ENCODE peak calls at places on chromosome 1, in eight cellular contexts. Y is tibial artery, F is upper lobe of right lung, V is dorsolateral prefrontal cortex, Z is A549, W is H1, P is cardiac muscle cell, E is breast epithelium. G is an unnamed sample.

GRCh38 chr1:54153548-54154439 is 994 bp upstream of the CDCP2 start:
- DNase-seq in V (no peak), P (peak; percentile 88), Y (peak; percentile 90), W (peak; percentile 66), F (no peak), Z (no peak), E (peak; percentile 71), G (peak; percentile 57)

GRCh38 chr1:24047101-24047459 is 64.9 kb downstream of the MYOM3 start:
- DNase-seq in E (no peak), F (peak; percentile 60), W (no peak), Z (peak; percentile 73), V (no peak), Y (peak; percentile 86), P (peak; percentile 69), G (peak; percentile 77)

GRCh38 chr1:33094971-33095604 is 14.1 kb downstream of the AZIN2 start:
- DNase-seq in F (no peak), W (peak; percentile 93), E (peak; percentile 55), P (peak; percentile 83), Y (no peak), Z (peak; percentile 65), V (no peak), G (peak; percentile 56)

GRCh38 chr1:53891678-53892077 is 2.1 kb upstream of the YIPF1 start:
- DNase-seq in E (no peak), W (no peak), P (no peak), Z (no peak), Y (no peak), V (no peak), F (no peak), G (no peak)

GRCh38 chr1:22828151-22828817 is 117.6 kb downstream of the EPHB2 start:
- DNase-seq in F (no peak), Y (no peak), E (no peak), V (no peak), P (no peak), W (no peak), Z (no peak), G (no peak)

GRCh38 chr1:234556245-234556943 is 53.6 kb downstream of the IRF2BP2 start:
- DNase-seq in W (no peak), Z (no peak), Y (no peak), P (no peak), F (no peak), E (peak; percentile 6), V (no peak), G (no peak)

GRCh38 chr1:32063261-32063681 is 9.5 kb upstream of the TMEM39B start:
- DNase-seq in F (no peak), P (peak; percentile 75), Y (no peak), Z (peak; percentile 63), E (no peak), V (no peak), W (no peak), G (peak; percentile 55)

GRCh38 chr1:188128761-188129160 is 1300.0 kb downstream of the PLA2G4A start:
- DNase-seq in F (no peak), Y (no peak), E (no peak), W (peak; percentile 40), V (no peak), P (no peak), Z (peak; percentile 2), G (no peak)

GRCh38 chr1:158208717-158209116 is 28.0 kb downstream of the CD1D start:
- DNase-seq in F (no peak), E (no peak), Y (no peak), W (no peak), P (no peak), V (no peak), Z (no peak), G (no peak)

GRCh38 chr1:32305310-32305709 is 13.4 kb downstream of the HDAC1 start:
- DNase-seq in E (no peak), F (no peak), W (no peak), Y (no peak), V (no peak), P (no peak), Z (no peak), G (no peak)

GRCh38 chr1:228646717-228647522 is 88.4 kb upstream of the RHOU start:
- DNase-seq in F (no peak), Z (peak; percentile 83), V (no peak), E (no peak), Y (no peak), P (peak; percentile 62), W (peak; percentile 66), G (peak; percentile 26)

GRCh38 chr1:87794788-87795614 is 466.3 kb downstream of the LMO4 start:
- DNase-seq in V (no peak), F (no peak), P (peak; percentile 67), Z (peak; percentile 75), E (no peak), W (no peak), Y (no peak), G (peak; percentile 84)

GRCh38 chr1:94654031-94654430 is 112.5 kb upstream of the F3 start:
- DNase-seq in E (peak; percentile 67), Y (no peak), Z (peak; percentile 38), P (peak; percentile 32), W (no peak), F (no peak), V (no peak), G (peak; percentile 68)

GRCh38 chr1:8915446-8915845 is 30.2 kb upstream of the CA6 start:
- DNase-seq in E (no peak), Z (no peak), W (no peak), Y (no peak), V (no peak), P (no peak), F (no peak), G (no peak)

GRCh38 chr1:8913457-8913856 is 32.2 kb upstream of the CA6 start:
- DNase-seq in F (no peak), P (no peak), V (no peak), Y (no peak), W (no peak), Z (no peak), E (no peak), G (no peak)

GRCh38 chr1:8911416-8912309 is 33.2 kb upstream of the ENO1 start:
- DNase-seq in E (no peak), P (no peak), Z (peak; percentile 44), W (no peak), Y (no peak), F (no peak), V (no peak), G (peak; percentile 52)

GRCh38 chr1:8910914-8911313 is 32.4 kb upstream of the ENO1 start:
- DNase-seq in Z (peak; percentile 52), V (no peak), F (no peak), E (no peak), P (no peak), Y (no peak), W (no peak), G (no peak)

GRCh38 chr1:8914471-8914870 is 31.2 kb upstream of the CA6 start:
- DNase-seq in P (no peak), Y (no peak), E (no peak), F (no peak), W (no peak), Z (no peak), V (no peak), G (no peak)
- H3K27ac ChIP-seq in P (no peak overlapping the region), Y (no peak overlapping the region), E (no peak overlapping the region), F (no peak overlapping the region), W (no peak overlapping the region), Z (peak overlapping the region; percentile 78), V (no peak overlapping the region), G (no peak overlapping the region)

DNA sequence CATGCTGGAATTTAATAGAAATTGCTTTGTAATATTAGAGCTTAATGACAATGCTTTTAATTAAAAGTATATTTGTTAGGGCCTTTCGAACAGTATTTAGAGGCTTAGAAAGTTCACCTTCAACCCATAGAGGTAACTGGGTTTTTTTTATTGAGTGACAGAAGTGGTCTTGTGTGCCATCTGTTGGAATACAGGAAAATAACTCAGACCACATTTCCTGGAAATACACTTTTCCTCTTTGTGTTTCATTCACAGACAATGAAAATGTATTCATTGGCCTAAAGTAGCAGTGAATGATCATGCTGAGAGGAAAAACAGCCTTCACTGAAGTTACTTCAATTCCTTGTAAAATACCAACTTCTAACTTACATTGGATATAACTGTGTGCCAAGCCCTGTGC is 83.6 kb upstream of the L1TD1 start:
- DNase-seq in F (no peak), P (no peak), Z (no peak), E (no peak), Y (no peak), V (no peak), W (no peak), G (no peak)
- TF ChIP-seq CTCF in F (no peak), P (no peak), Z (peak; percentile 9), E (no peak), Y (no peak), V (no peak), W (no peak), G (no peak)

GRCh38 chr1:221099747-221100146 is 220.5 kb downstream of the HLX start:
- DNase-seq in Y (no peak), V (no peak), Z (no peak), E (no peak), P (no peak), W (no peak), F (no peak), G (no peak)

GRCh38 chr1:221104596-221104995 is 225.4 kb downstream of the HLX start:
- DNase-seq in E (no peak), V (no peak), F (no peak), Y (no peak), W (no peak), Z (no peak), P (no peak), G (no peak)

GRCh38 chr1:221102206-221102605 is 223.0 kb downstream of the HLX start:
- DNase-seq in V (no peak), Z (no peak), W (no peak), E (no peak), P (no peak), F (no peak), Y (no peak), G (no peak)

GRCh38 chr1:221100196-221100950 is 221.1 kb downstream of the HLX start:
- DNase-seq in P (peak; percentile 81), Z (peak; percentile 57), Y (no peak), E (no peak), W (no peak), F (no peak), V (no peak), G (no peak)

GRCh38 chr1:221101792-221102191 is 222.5 kb downstream of the HLX start:
- DNase-seq in Y (no peak), F (no peak), E (no peak), W (no peak), Z (no peak), P (peak; percentile 61), V (no peak), G (no peak)
- H3K27ac ChIP-seq in Y (no peak overlapping the region), F (no peak overlapping the region), E (no peak overlapping the region), W (no peak overlapping the region), Z (peak overlapping the region; percentile 81), P (no peak overlapping the region), V (no peak overlapping the region), G (no peak overlapping the region)

DNA sequence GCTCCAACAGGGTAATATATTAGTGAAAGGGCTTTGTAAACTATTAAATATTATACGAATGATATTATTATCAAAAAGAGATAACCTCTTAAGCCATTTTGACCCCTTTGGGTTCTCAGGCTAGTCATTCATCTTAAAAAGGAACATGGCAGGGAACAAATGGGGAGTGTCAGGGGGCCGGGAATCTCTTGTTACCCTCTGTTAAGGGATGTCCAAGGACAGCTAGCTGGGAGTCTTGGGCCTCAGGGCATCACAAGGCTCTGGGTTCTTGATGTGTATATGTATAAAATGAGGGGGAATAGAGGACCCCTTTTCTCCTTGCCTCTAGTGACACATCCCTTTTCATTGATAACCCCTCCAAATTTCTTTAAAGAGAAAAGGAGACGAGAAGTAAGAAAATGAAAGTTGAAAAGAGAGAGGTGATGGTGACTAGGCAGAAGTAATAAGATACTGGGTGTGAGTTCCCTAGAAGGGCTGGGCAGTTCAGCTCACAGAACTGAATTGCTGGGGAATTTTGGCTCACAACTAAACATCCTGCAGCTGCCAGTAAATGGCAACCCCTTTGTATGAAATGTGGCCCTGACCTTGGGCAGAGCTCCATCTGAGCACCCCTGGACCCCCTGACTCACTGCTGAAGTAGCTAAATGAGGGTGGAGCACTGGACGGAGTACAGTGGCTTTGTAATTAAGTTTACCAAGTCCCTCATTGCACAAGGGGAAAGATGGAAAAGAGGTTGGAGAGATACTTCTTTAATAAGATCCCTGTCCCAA is 20.0 kb upstream of the ZNF326 start:
- DNase-seq in Y (no peak), V (no peak), E (no peak), W (no peak), P (peak; percentile 75), F (no peak), Z (peak; percentile 78), G (peak; percentile 68)
- TF ChIP-seq CTCF in Y (no peak), V (no peak), E (no peak), W (no peak), P (no peak), F (no peak), Z (no peak), G (no peak)

G was measured in RWPE1.